ENCODE peak calls at places on chromosomes 13 and 19, in nine cellular contexts. One of them, this sample, is unnamed.

GRCh38 chr19:44810555-44811447 is 1.9 kb downstream of the BCAM start:
- DNase-seq in thyroid gland: no peak
- DNase-seq in mucosa of descending colon: no peak
- DNase-seq in neural progenitor cell: no peak
- DNase-seq in stimulated activated CD4-positive, alpha-beta T cell treated with anti-CD3 and anti-CD28 coated beads, TNF-alpha, amount 100 ng/mL, for 1 hour: no peak
- DNase-seq in pancreas: no peak
- DNase-seq in A549: no peak
- DNase-seq in GM23338: no peak
- DNase-seq in activated T-cell treated with anti-CD3 and anti-CD28 coated beads for 48 hours: no peak
- DNase-seq in this sample: no peak

GRCh38 chr13:40096357-40096911 is 441.0 kb downstream of the COG6 start:
- DNase-seq in thyroid gland: no peak
- DNase-seq in mucosa of descending colon: no peak
- DNase-seq in neural progenitor cell: peak; percentile 26
- DNase-seq in stimulated activated CD4-positive, alpha-beta T cell treated with anti-CD3 and anti-CD28 coated beads, TNF-alpha, amount 100 ng/mL, for 1 hour: peak; percentile 26
- DNase-seq in pancreas: no peak
- DNase-seq in A549: no peak
- DNase-seq in GM23338: no peak
- DNase-seq in activated T-cell treated with anti-CD3 and anti-CD28 coated beads for 48 hours: peak; percentile 19
- DNase-seq in this sample: no peak

GRCh38 chr19:37635076-37636056 is 19.9 kb downstream of the ZFP30 start:
- DNase-seq in thyroid gland: no peak
- DNase-seq in mucosa of descending colon: no peak
- DNase-seq in neural progenitor cell: no peak
- DNase-seq in stimulated activated CD4-positive, alpha-beta T cell treated with anti-CD3 and anti-CD28 coated beads, TNF-alpha, amount 100 ng/mL, for 1 hour: no peak
- DNase-seq in pancreas: no peak
- DNase-seq in A549: peak; percentile 23
- DNase-seq in GM23338: peak; percentile 35
- DNase-seq in activated T-cell treated with anti-CD3 and anti-CD28 coated beads for 48 hours: no peak
- DNase-seq in this sample: no peak

GRCh38 chr13:37546087-37546486 is 52.5 kb downstream of the POSTN start:
- DNase-seq in thyroid gland: no peak
- DNase-seq in mucosa of descending colon: no peak
- DNase-seq in neural progenitor cell: no peak
- DNase-seq in stimulated activated CD4-positive, alpha-beta T cell treated with anti-CD3 and anti-CD28 coated beads, TNF-alpha, amount 100 ng/mL, for 1 hour: no peak
- DNase-seq in pancreas: no peak
- DNase-seq in A549: no peak
- DNase-seq in GM23338: no peak
- DNase-seq in activated T-cell treated with anti-CD3 and anti-CD28 coated beads for 48 hours: no peak
- DNase-seq in this sample: no peak

GRCh38 chr19:45351401-45351952 is 10.9 kb downstream of the KLC3 start:
- DNase-seq in thyroid gland: no peak
- DNase-seq in mucosa of descending colon: no peak
- DNase-seq in neural progenitor cell: no peak
- DNase-seq in stimulated activated CD4-positive, alpha-beta T cell treated with anti-CD3 and anti-CD28 coated beads, TNF-alpha, amount 100 ng/mL, for 1 hour: no peak
- DNase-seq in pancreas: no peak
- DNase-seq in A549: no peak
- DNase-seq in GM23338: no peak
- DNase-seq in activated T-cell treated with anti-CD3 and anti-CD28 coated beads for 48 hours: no peak
- DNase-seq in this sample: no peak

GRCh38 chr13:40318366-40318765 is 348.1 kb downstream of the FOXO1 start:
- DNase-seq in thyroid gland: peak; percentile 81
- DNase-seq in mucosa of descending colon: no peak
- DNase-seq in neural progenitor cell: no peak
- DNase-seq in stimulated activated CD4-positive, alpha-beta T cell treated with anti-CD3 and anti-CD28 coated beads, TNF-alpha, amount 100 ng/mL, for 1 hour: no peak
- DNase-seq in pancreas: peak; percentile 88
- DNase-seq in A549: no peak
- DNase-seq in GM23338: no peak
- DNase-seq in activated T-cell treated with anti-CD3 and anti-CD28 coated beads for 48 hours: no peak
- DNase-seq in this sample: no peak

GRCh38 chr19:5983367-5983955 is 5.5 kb upstream of the RANBP3 start:
- DNase-seq in thyroid gland: no peak
- DNase-seq in mucosa of descending colon: no peak
- DNase-seq in neural progenitor cell: no peak
- DNase-seq in stimulated activated CD4-positive, alpha-beta T cell treated with anti-CD3 and anti-CD28 coated beads, TNF-alpha, amount 100 ng/mL, for 1 hour: no peak
- DNase-seq in pancreas: no peak
- DNase-seq in A549: no peak
- DNase-seq in GM23338: no peak
- DNase-seq in activated T-cell treated with anti-CD3 and anti-CD28 coated beads for 48 hours: no peak
- DNase-seq in this sample: no peak

GRCh38 chr13:68428292-68428691 is 1198.2 kb upstream of the PCDH9 start:
- DNase-seq in thyroid gland: no peak
- DNase-seq in mucosa of descending colon: no peak
- DNase-seq in neural progenitor cell: no peak
- DNase-seq in stimulated activated CD4-positive, alpha-beta T cell treated with anti-CD3 and anti-CD28 coated beads, TNF-alpha, amount 100 ng/mL, for 1 hour: no peak
- DNase-seq in pancreas: no peak
- DNase-seq in A549: no peak
- DNase-seq in GM23338: no peak
- DNase-seq in activated T-cell treated with anti-CD3 and anti-CD28 coated beads for 48 hours: no peak
- DNase-seq in this sample: peak; percentile 25

GRCh38 chr19:2255982-2256685 is at the start of gene JSRP1:
- DNase-seq in thyroid gland: no peak
- DNase-seq in mucosa of descending colon: peak; percentile 72
- DNase-seq in neural progenitor cell: no peak
- DNase-seq in stimulated activated CD4-positive, alpha-beta T cell treated with anti-CD3 and anti-CD28 coated beads, TNF-alpha, amount 100 ng/mL, for 1 hour: no peak
- DNase-seq in pancreas: peak; percentile 75
- DNase-seq in A549: no peak
- DNase-seq in GM23338: peak; percentile 56
- DNase-seq in activated T-cell treated with anti-CD3 and anti-CD28 coated beads for 48 hours: no peak
- DNase-seq in this sample: no peak

GRCh38 chr13:83184819-83185218 is 697.5 kb downstream of the SLITRK1 start:
- DNase-seq in thyroid gland: no peak
- DNase-seq in mucosa of descending colon: no peak
- DNase-seq in neural progenitor cell: no peak
- DNase-seq in stimulated activated CD4-positive, alpha-beta T cell treated with anti-CD3 and anti-CD28 coated beads, TNF-alpha, amount 100 ng/mL, for 1 hour: no peak
- DNase-seq in pancreas: no peak
- DNase-seq in A549: no peak
- DNase-seq in GM23338: no peak
- DNase-seq in activated T-cell treated with anti-CD3 and anti-CD28 coated beads for 48 hours: no peak
- DNase-seq in this sample: peak; percentile 8

GRCh38 chr13:75666646-75667351 is 30.7 kb downstream of the LMO7 start:
- DNase-seq in thyroid gland: peak; percentile 45
- DNase-seq in mucosa of descending colon: no peak
- DNase-seq in neural progenitor cell: no peak
- DNase-seq in stimulated activated CD4-positive, alpha-beta T cell treated with anti-CD3 and anti-CD28 coated beads, TNF-alpha, amount 100 ng/mL, for 1 hour: no peak
- DNase-seq in pancreas: no peak
- DNase-seq in A549: no peak
- DNase-seq in GM23338: peak; percentile 49
- DNase-seq in activated T-cell treated with anti-CD3 and anti-CD28 coated beads for 48 hours: no peak
- DNase-seq in this sample: peak; percentile 59

GRCh38 chr13:108408670-108409069 is 139.2 kb downstream of the TNFSF13B start:
- DNase-seq in thyroid gland: no peak
- DNase-seq in mucosa of descending colon: no peak
- DNase-seq in neural progenitor cell: no peak
- DNase-seq in stimulated activated CD4-positive, alpha-beta T cell treated with anti-CD3 and anti-CD28 coated beads, TNF-alpha, amount 100 ng/mL, for 1 hour: no peak
- DNase-seq in pancreas: no peak
- DNase-seq in A549: no peak
- DNase-seq in GM23338: no peak
- DNase-seq in activated T-cell treated with anti-CD3 and anti-CD28 coated beads for 48 hours: no peak
- DNase-seq in this sample: no peak

GRCh38 chr13:50081106-50081898 is 66.1 kb downstream of the KCNRG start:
- DNase-seq in thyroid gland: peak; percentile 58
- DNase-seq in mucosa of descending colon: peak; percentile 81
- DNase-seq in neural progenitor cell: peak; percentile 85
- DNase-seq in stimulated activated CD4-positive, alpha-beta T cell treated with anti-CD3 and anti-CD28 coated beads, TNF-alpha, amount 100 ng/mL, for 1 hour: no peak
- DNase-seq in pancreas: peak; percentile 89
- DNase-seq in A549: peak; percentile 43
- DNase-seq in GM23338: peak; percentile 73
- DNase-seq in activated T-cell treated with anti-CD3 and anti-CD28 coated beads for 48 hours: peak; percentile 47
- DNase-seq in this sample: peak; percentile 39

GRCh38 chr13:26549713-26550112 is 7.8 kb upstream of the WASF3 start:
- DNase-seq in thyroid gland: no peak
- DNase-seq in mucosa of descending colon: no peak
- DNase-seq in neural progenitor cell: no peak
- DNase-seq in stimulated activated CD4-positive, alpha-beta T cell treated with anti-CD3 and anti-CD28 coated beads, TNF-alpha, amount 100 ng/mL, for 1 hour: no peak
- DNase-seq in pancreas: no peak
- DNase-seq in A549: no peak
- DNase-seq in GM23338: no peak
- DNase-seq in activated T-cell treated with anti-CD3 and anti-CD28 coated beads for 48 hours: no peak
- DNase-seq in this sample: no peak